ENCODE peak calls at places on chromosomes 7 and 10, in eight cellular contexts. U, V, S, O, Y, Z, L and N are unnamed samples.

GRCh38 chr7:156751319-156751718 is 110.7 kb downstream of the RNF32 start:
- DNase-seq in U (no peak), Z (no peak), L (no peak), Y (peak), V (no peak), O (no peak), S (peak), N (no peak)

GRCh38 chr7:101634196-101634717 is 5.2 kb upstream of the MYL10 start:
- DNase-seq in O (no peak), L (no peak), Y (no peak), S (no peak), U (no peak), V (no peak), Z (no peak), N (no peak)

GRCh38 chr7:14834456-14834855 is 68.1 kb downstream of the DGKB start:
- DNase-seq in V (peak), Y (peak), O (no peak), L (no peak), U (no peak), S (peak), Z (no peak), N (no peak)

GRCh38 chr10:35422236-35422635 is 85.9 kb downstream of the CCNY start:
- DNase-seq in L (no peak), V (no peak), Z (no peak), O (no peak), Y (no peak), U (no peak), S (no peak), N (no peak)

GRCh38 chr10:16923726-16924125 is 106.5 kb upstream of the RSU1 start:
- DNase-seq in V (no peak), Y (no peak), L (no peak), U (no peak), Z (no peak), O (no peak), S (no peak), N (no peak)

GRCh38 chr7:129906700-129907099 is 46.1 kb downstream of the UBE2H start:
- DNase-seq in S (peak), Y (no peak), Z (peak), U (no peak), V (no peak), O (no peak), L (peak), N (no peak)

GRCh38 chr7:89133819-89134218 is 338.3 kb upstream of the TEX47 start:
- DNase-seq in Y (no peak), V (no peak), L (no peak), O (no peak), Z (no peak), U (no peak), S (no peak), N (no peak)

GRCh38 chr7:84912993-84913635 is 273.7 kb downstream of the SEMA3D start:
- DNase-seq in Y (no peak), L (no peak), O (no peak), V (no peak), Z (no peak), S (no peak), U (no peak), N (no peak)

GRCh38 chr7:23531794-23532489 is at the start of gene TRA2A:
- DNase-seq in U (peak), Y (peak), O (peak), S (peak), V (peak), L (peak), Z (peak), N (peak)

GRCh38 chr10:84540022-84540616 is 211.7 kb downstream of the CCSER2 start:
- DNase-seq in V (no peak), Y (peak), L (no peak), S (peak), O (no peak), U (no peak), Z (no peak), N (no peak)

GRCh38 chr10:4512557-4513286 is 313.3 kb upstream of the AKR1E2 start:
- DNase-seq in Z (no peak), S (peak), U (no peak), V (no peak), O (no peak), Y (peak), L (peak), N (no peak)

GRCh38 chr10:6143128-6143527 is 54.3 kb downstream of the RBM17 start:
- DNase-seq in L (no peak), U (no peak), Z (no peak), V (no peak), O (no peak), S (no peak), Y (no peak), N (no peak)

GRCh38 chr10:49441488-49442476 is 45.9 kb upstream of the DRGX start:
- DNase-seq in U (no peak), Z (peak), S (no peak), O (no peak), Y (no peak), V (no peak), L (no peak), N (no peak)

GRCh38 chr7:1559626-1560590 is 3.9 kb upstream of the TMEM184A start:
- DNase-seq in U (no peak), V (no peak), Y (no peak), S (no peak), L (no peak), O (no peak), Z (no peak), N (no peak)

GRCh38 chr10:44907576-44907975 is 3.6 kb upstream of the TMEM72 start:
- DNase-seq in S (no peak), Z (no peak), L (no peak), U (no peak), O (no peak), Y (no peak), V (no peak), N (no peak)

GRCh38 chr10:122565766-122566206 is 5.2 kb downstream of the DMBT1 start:
- DNase-seq in V (peak), U (peak), O (no peak), Z (peak), Y (peak), L (peak), S (peak), N (peak)

GRCh38 chr7:36278069-36278766 is 111.4 kb upstream of the ANLN start:
- DNase-seq in L (peak), S (no peak), Y (no peak), Z (no peak), O (no peak), V (no peak), U (no peak), N (no peak)

GRCh38 chr7:69871213-69871885 is 273.1 kb downstream of the AUTS2 start:
- DNase-seq in U (no peak), Y (peak), Z (no peak), L (no peak), O (no peak), S (peak), V (no peak), N (no peak)

GRCh38 chr7:44378744-44379143 is 53.4 kb upstream of the CAMK2B start:
- DNase-seq in Z (no peak), O (no peak), L (no peak), V (no peak), Y (peak), S (peak), U (no peak), N (no peak)

GRCh38 chr7:66138994-66139752 is 24.5 kb downstream of the CRCP start:
- DNase-seq in Y (peak), S (peak), U (no peak), V (no peak), Z (no peak), L (no peak), O (no peak), N (no peak)

GRCh38 chr10:119370046-119370770 is 162.8 kb downstream of the GRK5 start:
- DNase-seq in Y (peak), U (no peak), S (peak), L (peak), O (no peak), V (no peak), Z (no peak), N (no peak)

GRCh38 chr7:46207931-46208634 is 287.0 kb upstream of the IGFBP3 start:
- DNase-seq in V (no peak), O (no peak), L (no peak), Y (no peak), U (no peak), S (no peak), Z (no peak), N (no peak)

GRCh38 chr7:6272481-6273323 is at the start of gene CYTH3:
- DNase-seq in V (peak), Z (peak), O (peak), L (peak), S (peak), U (peak), Y (no peak), N (no peak)

GRCh38 chr10:103807996-103808395 is 47.4 kb downstream of the SH3PXD2A start:
- DNase-seq in U (no peak), S (no peak), V (no peak), Z (no peak), L (no peak), Y (no peak), O (no peak), N (no peak)

GRCh38 chr7:128839751-128840177 is 9.6 kb downstream of the FLNC start:
- DNase-seq in Z (no peak), L (no peak), O (no peak), Y (no peak), U (no peak), V (no peak), S (no peak), N (no peak)

GRCh38 chr10:58661336-58661735 is 148.7 kb downstream of the BICC1 start:
- DNase-seq in S (peak), U (no peak), L (no peak), Y (no peak), O (no peak), V (no peak), Z (no peak), N (no peak)

GRCh38 chr10:125012851-125013528 is 71.1 kb downstream of the ZRANB1 start:
- DNase-seq in L (no peak), Y (no peak), V (no peak), S (no peak), O (no peak), U (no peak), Z (no peak), N (no peak)